ENCODE peak calls at places on chromosomes 16 and 17, in nine cellular contexts. G is CD8-positive, alpha-beta memory T cell; D is adrenal gland; U is thoracic aorta; R is mucosa of descending colon; H is neuronal stem cell; C is left ventricle myocardium inferior; S is AG04450; W is mesenchymal stem cell. L is an unnamed sample.

GRCh38 chr17:82153745-82154375 is 55.8 kb upstream of the FASN start:
- DNase-seq in C (peak; percentile 77), D (peak; percentile 74), U (peak; percentile 33), W (peak; percentile 80), R (peak; percentile 81), H (peak; percentile 69), G (peak; percentile 85), S (peak; percentile 30), L (peak; percentile 79)

GRCh38 chr17:54099221-54099620 is 276.5 kb downstream of the KIF2B start:
- DNase-seq in D (no peak), R (no peak), W (no peak), S (no peak), G (no peak), U (no peak), C (no peak), H (no peak), L (no peak)

GRCh38 chr17:5711344-5711743 is 127.0 kb upstream of the NLRP1 start:
- DNase-seq in G (no peak), U (no peak), C (no peak), H (peak; percentile 58), S (no peak), D (no peak), R (no peak), W (no peak), L (no peak)

GRCh38 chr16:84459517-84459894 is 45.0 kb downstream of the MEAK7 start:
- DNase-seq in G (no peak), U (no peak), R (no peak), W (no peak), S (no peak), D (no peak), C (no peak), H (no peak), L (no peak)

GRCh38 chr16:82761236-82761635 is 134.5 kb downstream of the CDH13 start:
- DNase-seq in U (peak; percentile 90), S (peak; percentile 16), G (no peak), H (no peak), D (peak; percentile 25), R (no peak), W (peak; percentile 63), C (peak; percentile 87), L (peak; percentile 86)

GRCh38 chr17:5780476-5780875 is 196.2 kb upstream of the NLRP1 start:
- DNase-seq in H (no peak), R (no peak), S (no peak), U (no peak), G (no peak), C (no peak), D (no peak), W (peak; percentile 77), L (peak; percentile 6)

GRCh38 chr17:8226536-8227237 is 16.3 kb upstream of the AURKB start:
- DNase-seq in W (peak; percentile 97), G (peak; percentile 21), S (peak; percentile 78), R (peak; percentile 82), H (peak; percentile 95), C (peak; percentile 52), D (peak; percentile 84), U (no peak), L (peak; percentile 94)

GRCh38 chr16:2523801-2524231 is 3.6 kb downstream of the AMDHD2 start:
- DNase-seq in G (no peak), H (no peak), C (no peak), U (no peak), W (no peak), D (no peak), S (no peak), R (peak; percentile 62), L (no peak)

GRCh38 chr17:79269620-79270019 is 195.0 kb downstream of the ENGASE start:
- DNase-seq in U (no peak), C (no peak), H (no peak), G (no peak), S (no peak), W (no peak), R (no peak), D (no peak), L (no peak)

GRCh38 chr17:19308398-19308797 is 54.1 kb downstream of the B9D1 start:
- DNase-seq in D (no peak), W (no peak), C (no peak), S (no peak), U (no peak), R (no peak), H (no peak), G (no peak), L (no peak)

GRCh38 chr17:10403589-10403988 is 18.2 kb downstream of the MYH8 start:
- DNase-seq in D (no peak), S (no peak), H (no peak), R (peak; percentile 63), C (no peak), W (no peak), U (no peak), G (no peak), L (no peak)

DNA sequence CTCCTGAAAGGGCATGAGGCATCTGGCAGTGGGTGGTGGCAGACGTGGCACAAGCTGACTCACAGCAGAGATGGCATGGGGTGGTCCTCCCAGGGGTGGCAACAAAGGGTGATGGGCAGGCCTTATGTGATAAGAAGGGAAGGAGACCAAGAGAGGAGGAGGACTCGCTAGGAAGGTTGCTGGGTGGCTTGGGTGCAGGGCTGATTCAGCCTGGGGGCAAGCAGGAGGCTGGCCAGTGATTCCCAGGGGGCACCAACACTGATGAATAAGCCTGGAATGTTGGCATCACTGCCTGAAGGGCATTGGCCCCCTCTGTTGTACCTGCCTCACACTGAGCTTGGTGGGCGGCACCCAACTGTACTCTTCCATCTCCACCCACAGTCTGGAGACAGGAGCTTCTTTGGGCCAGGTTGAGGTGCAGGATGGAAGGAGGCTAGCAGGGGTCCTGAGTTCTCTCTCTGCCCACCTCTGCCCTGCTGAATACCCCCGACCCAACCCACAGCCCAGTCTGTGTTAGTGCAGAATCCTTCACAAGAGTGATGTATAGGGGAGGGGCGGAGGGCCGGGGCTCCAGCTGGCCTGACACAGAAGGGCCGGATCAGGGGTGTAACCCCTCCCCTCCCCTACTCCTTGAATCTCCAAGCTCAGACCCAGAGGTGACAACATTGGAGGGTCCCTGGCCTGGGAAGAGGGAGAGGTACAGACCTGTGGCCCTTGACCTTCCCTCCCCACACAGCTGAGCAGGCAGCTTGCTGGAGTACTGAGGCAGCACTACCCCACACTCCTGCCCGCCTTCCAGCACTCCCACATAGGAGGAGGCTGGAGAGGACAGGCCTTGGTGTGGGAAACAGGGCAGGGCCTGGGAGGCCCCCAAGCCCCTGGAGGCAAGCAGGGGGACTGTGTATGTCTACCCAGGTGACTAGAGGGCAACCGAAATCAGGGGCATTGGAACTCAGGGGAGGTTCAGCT is 2.6 kb downstream of the STAC2 start:
- DNase-seq in C (no peak), D (no peak), W (no peak), G (no peak), U (no peak), S (no peak), H (no peak), R (no peak), L (no peak)
- H3K4me3 ChIP-seq in C (no peak overlapping the region), D (no peak overlapping the region), W (no peak overlapping the region), G (no peak overlapping the region), U (peak overlapping the region; percentile 21), S (no peak overlapping the region), H (no peak overlapping the region), R (no peak overlapping the region), L (no peak overlapping the region)

GRCh38 chr17:77323413-77324171 is 182.8 kb downstream of the SEC14L1 start:
- DNase-seq in W (peak; percentile 91), D (peak; percentile 70), R (peak; percentile 24), H (no peak), G (peak; percentile 28), S (no peak), C (no peak), U (no peak), L (peak; percentile 74)

GRCh38 chr17:77325826-77326581 is 185.2 kb downstream of the SEC14L1 start:
- DNase-seq in H (no peak), D (peak; percentile 26), U (no peak), W (no peak), G (no peak), S (no peak), C (no peak), R (peak; percentile 40), L (peak; percentile 56)

GRCh38 chr17:77322534-77323412 is 182.0 kb downstream of the SEC14L1 start:
- DNase-seq in S (peak; percentile 95), U (peak; percentile 90), W (peak; percentile 100), D (peak; percentile 91), G (no peak), C (peak; percentile 83), H (peak; percentile 33), R (peak; percentile 52), L (peak; percentile 99)

GRCh38 chr17:77325537-77325825 is 184.7 kb downstream of the SEC14L1 start:
- DNase-seq in W (no peak), S (no peak), H (no peak), G (no peak), U (no peak), C (no peak), R (no peak), D (no peak), L (no peak)

GRCh38 chr17:77324227-77324626 is 183.5 kb downstream of the SEC14L1 start:
- DNase-seq in H (no peak), U (no peak), R (peak; percentile 7), D (peak; percentile 25), S (no peak), C (no peak), W (no peak), G (no peak), L (no peak)
- H3K4me3 ChIP-seq in H (no peak overlapping the region), U (peak overlapping the region; percentile 74), R (no peak overlapping the region), D (no peak overlapping the region), S (no peak overlapping the region), C (peak overlapping the region; percentile 66), W (no peak overlapping the region), G (peak overlapping the region; percentile 26), L (peak overlapping the region; percentile 63)

DNA sequence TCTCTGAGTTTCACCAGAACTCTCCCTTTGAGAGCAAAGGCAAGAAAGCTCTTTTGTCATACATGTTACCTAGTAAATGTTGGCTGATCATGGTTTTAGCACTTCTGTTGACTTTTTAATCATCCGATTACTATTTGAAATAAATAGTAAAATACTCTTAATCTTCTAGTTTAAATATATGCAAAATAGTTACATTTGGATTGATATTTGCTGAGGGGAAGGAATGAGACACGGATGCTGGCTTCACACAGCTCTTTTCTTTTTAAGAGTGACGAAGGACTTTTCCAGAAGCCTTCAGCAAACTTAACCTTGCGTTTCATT is 9.4 kb downstream of the NFATC3 start:
- DNase-seq in H (no peak), R (no peak), D (no peak), C (no peak), G (no peak), U (no peak), S (no peak), W (no peak), L (no peak)
- H3K4me3 ChIP-seq in H (no peak overlapping the region), R (no peak overlapping the region), D (no peak overlapping the region), C (no peak overlapping the region), G (no peak overlapping the region), U (no peak overlapping the region), S (no peak overlapping the region), W (no peak overlapping the region), L (no peak overlapping the region)

DNA sequence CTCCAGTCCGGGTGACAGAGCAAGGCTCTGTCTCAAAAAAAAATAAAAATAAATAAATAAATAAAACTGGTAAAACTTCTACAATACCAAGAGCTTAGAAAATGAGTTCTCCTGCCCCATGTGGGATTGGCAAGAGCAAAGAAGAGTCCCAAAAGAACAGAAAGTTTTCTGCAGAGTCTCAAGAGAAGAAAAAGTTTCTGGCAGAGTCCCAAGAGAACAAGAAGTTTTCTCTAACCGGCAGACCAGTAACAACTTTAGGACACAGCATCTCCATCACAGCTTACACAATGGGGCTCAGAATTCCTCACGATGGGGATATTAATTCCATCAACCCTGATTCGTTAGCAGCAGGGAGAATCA is 1.1 kb downstream of the SLC39A11 start:
- DNase-seq in D (no peak), C (no peak), S (no peak), H (no peak), R (no peak), U (no peak), G (no peak), W (no peak), L (peak; percentile 18)
- H3K4me3 ChIP-seq in D (no peak overlapping the region), C (peak overlapping the region; percentile 80), S (peak overlapping the region; percentile 88), H (no peak overlapping the region), R (no peak overlapping the region), U (peak overlapping the region; percentile 80), G (peak overlapping the region; percentile 71), W (no peak overlapping the region), L (peak overlapping the region; percentile 83)